ENCODE peak calls at places on chromosomes 7 and 10, in four cellular contexts. One of them, this sample, is unnamed.
A peak's percentile ranks its signal among the peaks of the same experiment; 100 is the strongest.

GRCh38 chr10:93589648-93590562 is 11.1 kb downstream of the RBP4 start:
- DNase-seq in spleen: no peak
- DNase-seq in stomach: no peak
- DNase-seq in body of pancreas: no peak
- DNase-seq in this sample: no peak

GRCh38 chr10:60148266-60148840 is 241.3 kb downstream of the ANK3 start:
- DNase-seq in spleen: no peak
- DNase-seq in body of pancreas: peak; percentile 23
- DNase-seq in stomach: no peak
- DNase-seq in this sample: peak; percentile 43

GRCh38 chr10:127576751-127577161 is 27.6 kb downstream of the NPS start:
- DNase-seq in spleen: no peak
- DNase-seq in body of pancreas: no peak
- DNase-seq in stomach: no peak
- DNase-seq in this sample: no peak

GRCh38 chr7:157409753-157410727 is 73.2 kb downstream of the DNAJB6 start:
- DNase-seq in stomach: no peak
- DNase-seq in spleen: peak; percentile 73
- DNase-seq in body of pancreas: no peak
- DNase-seq in this sample: no peak

GRCh38 chr10:35751347-35751746 is 109.3 kb upstream of the FZD8 start:
- DNase-seq in stomach: no peak
- DNase-seq in spleen: no peak
- DNase-seq in body of pancreas: no peak
- DNase-seq in this sample: no peak

GRCh38 chr10:34489973-34490372 is 325.1 kb downstream of the PARD3 start:
- DNase-seq in body of pancreas: no peak
- DNase-seq in spleen: no peak
- DNase-seq in stomach: no peak
- DNase-seq in this sample: no peak

GRCh38 chr7:130838738-130839137 is 104.7 kb upstream of the KLF14 start:
- DNase-seq in spleen: no peak
- DNase-seq in stomach: no peak
- DNase-seq in body of pancreas: no peak
- DNase-seq in this sample: no peak

GRCh38 chr7:106344861-106345260 is 60.1 kb upstream of the NAMPT start:
- DNase-seq in stomach: no peak
- DNase-seq in body of pancreas: no peak
- DNase-seq in spleen: no peak
- DNase-seq in this sample: no peak

GRCh38 chr10:119478111-119479047 is 64.1 kb downstream of the RGS10 start:
- DNase-seq in spleen: peak; percentile 88
- DNase-seq in body of pancreas: no peak
- DNase-seq in stomach: no peak
- DNase-seq in this sample: no peak

GRCh38 chr7:155426543-155427410 is 31.2 kb upstream of the EN2 start:
- DNase-seq in body of pancreas: no peak
- DNase-seq in spleen: peak; percentile 47
- DNase-seq in stomach: no peak
- DNase-seq in this sample: no peak

GRCh38 chr10:80699602-80700039 is 161.9 kb downstream of the SH2D4B start:
- DNase-seq in stomach: peak; percentile 73
- DNase-seq in body of pancreas: peak; percentile 77
- DNase-seq in spleen: peak; percentile 94
- DNase-seq in this sample: peak; percentile 81

GRCh38 chr7:100694196-100694745 is at the start of gene GIGYF1:
- DNase-seq in body of pancreas: peak; percentile 83
- DNase-seq in spleen: peak; percentile 94
- DNase-seq in stomach: peak; percentile 80
- DNase-seq in this sample: peak; percentile 71

GRCh38 chr7:93715234-93715633 is 140.7 kb upstream of the CALCR start:
- DNase-seq in stomach: peak; percentile 37
- DNase-seq in spleen: peak; percentile 75
- DNase-seq in body of pancreas: peak; percentile 70
- DNase-seq in this sample: peak; percentile 10

GRCh38 chr7:46694058-46694457 is 773.0 kb upstream of the IGFBP3 start:
- DNase-seq in stomach: no peak
- DNase-seq in body of pancreas: no peak
- DNase-seq in spleen: no peak
- DNase-seq in this sample: no peak

GRCh38 chr7:13017881-13018280 is 330.4 kb downstream of the ARL4A start:
- DNase-seq in body of pancreas: no peak
- DNase-seq in stomach: no peak
- DNase-seq in spleen: no peak
- DNase-seq in this sample: no peak

GRCh38 chr7:100545636-100546128 is 6.7 kb downstream of the AGFG2 start:
- DNase-seq in stomach: no peak
- DNase-seq in body of pancreas: peak; percentile 66
- DNase-seq in spleen: no peak
- DNase-seq in this sample: peak; percentile 94

GRCh38 chr10:43216931-43217562 is 49.8 kb downstream of the RASGEF1A start:
- DNase-seq in stomach: no peak
- DNase-seq in body of pancreas: no peak
- DNase-seq in spleen: peak; percentile 61
- DNase-seq in this sample: no peak

GRCh38 chr7:48171190-48171589 is at the start of gene ABCA13:
- DNase-seq in spleen: no peak
- DNase-seq in body of pancreas: no peak
- DNase-seq in stomach: no peak
- DNase-seq in this sample: no peak

GRCh38 chr7:41005381-41005901 is 697.4 kb downstream of the INHBA start:
- DNase-seq in stomach: no peak
- DNase-seq in body of pancreas: no peak
- DNase-seq in spleen: no peak
- DNase-seq in this sample: no peak

GRCh38 chr10:91681361-91682276 is 48.7 kb upstream of the PPP1R3C start:
- DNase-seq in body of pancreas: peak; percentile 23
- DNase-seq in stomach: no peak
- DNase-seq in spleen: no peak
- DNase-seq in this sample: peak; percentile 58

GRCh38 chr10:3102721-3103410 is 35.5 kb downstream of the PFKP start:
- DNase-seq in stomach: no peak
- DNase-seq in spleen: no peak
- DNase-seq in body of pancreas: no peak
- DNase-seq in this sample: peak; percentile 54

GRCh38 chr7:6306471-6306870 is 34.0 kb upstream of the CYTH3 start:
- DNase-seq in body of pancreas: no peak
- DNase-seq in spleen: no peak
- DNase-seq in stomach: no peak
- DNase-seq in this sample: no peak

GRCh38 chr7:2326960-2327359 is 12.7 kb upstream of the SNX8 start:
- DNase-seq in stomach: no peak
- DNase-seq in body of pancreas: no peak
- DNase-seq in spleen: no peak
- DNase-seq in this sample: no peak

GRCh38 chr10:49568235-49568634 is 29.3 kb upstream of the ERCC6 start:
- DNase-seq in stomach: no peak
- DNase-seq in spleen: no peak
- DNase-seq in body of pancreas: no peak
- DNase-seq in this sample: no peak

GRCh38 chr7:23373151-23374004 is 74.2 kb downstream of the MALSU1 start:
- DNase-seq in spleen: no peak
- DNase-seq in body of pancreas: no peak
- DNase-seq in stomach: no peak
- DNase-seq in this sample: no peak

DNA sequence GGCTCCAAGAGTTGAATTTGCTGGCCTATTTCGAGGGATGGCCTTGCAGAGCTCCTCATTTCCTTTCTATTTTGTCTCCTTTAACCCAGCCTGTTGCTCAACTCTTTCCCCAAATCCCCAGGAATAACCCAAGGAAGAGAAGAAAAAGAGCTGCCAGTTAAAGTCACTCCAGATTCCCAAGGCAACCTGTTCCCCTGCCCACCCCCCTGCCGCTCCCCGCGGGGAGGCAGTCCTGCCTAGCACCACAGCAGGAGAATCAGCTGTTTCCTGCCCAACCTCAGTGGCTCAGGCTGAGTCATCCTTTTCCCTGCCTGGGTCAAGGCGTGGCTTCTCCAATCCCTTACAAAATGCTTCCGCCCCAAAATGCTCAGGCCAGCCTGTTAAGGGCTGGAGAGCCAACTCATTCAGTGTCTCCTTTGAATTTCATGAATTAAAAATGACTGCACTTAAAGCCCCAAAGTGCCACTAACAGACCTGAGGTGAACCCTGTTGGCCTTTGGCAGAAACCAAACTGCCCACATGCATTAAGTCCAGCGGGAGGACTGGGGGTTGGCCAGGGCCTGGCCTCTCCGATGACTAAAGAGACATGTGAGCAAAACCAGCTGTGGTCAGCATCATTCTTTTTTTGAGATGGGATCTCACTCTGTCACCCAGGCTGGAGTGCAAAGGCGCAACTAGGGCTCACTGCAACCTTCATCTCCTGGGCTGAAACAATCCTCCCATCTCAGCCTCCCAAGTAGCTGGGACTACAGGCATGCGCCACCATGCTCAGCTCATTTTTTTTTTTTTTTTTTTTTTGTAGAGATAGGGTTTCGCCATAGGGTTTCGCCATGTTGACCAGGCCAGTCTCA is 83.2 kb upstream of the KIF5B start:
- DNase-seq in body of pancreas: peak; percentile 50
- DNase-seq in stomach: peak; percentile 68
- DNase-seq in spleen: peak; percentile 84
- DNase-seq in this sample: peak; percentile 86
- TF ChIP-seq POLR2A in body of pancreas: no peak
- TF ChIP-seq POLR2A in stomach: no peak
- TF ChIP-seq POLR2A in spleen: no peak
- TF ChIP-seq POLR2A in this sample: peak; percentile 57

GRCh38 chr7:74289660-74290589 is 718 bp downstream of the CLIP2 start:
- DNase-seq in body of pancreas: peak; percentile 61
- DNase-seq in stomach: peak; percentile 50
- DNase-seq in spleen: peak; percentile 88
- DNase-seq in this sample: peak; percentile 51

GRCh38 chr7:74290590-74290950 is 1.4 kb downstream of the CLIP2 start:
- DNase-seq in body of pancreas: peak; percentile 29
- DNase-seq in stomach: no peak
- DNase-seq in spleen: no peak
- DNase-seq in this sample: no peak

GRCh38 chr7:74292757-74293576 is 3.8 kb downstream of the CLIP2 start:
- DNase-seq in body of pancreas: peak; percentile 91
- DNase-seq in spleen: no peak
- DNase-seq in stomach: peak; percentile 85
- DNase-seq in this sample: no peak

GRCh38 chr7:74290999-74291441 is 1.8 kb downstream of the CLIP2 start:
- DNase-seq in spleen: no peak
- DNase-seq in stomach: no peak
- DNase-seq in body of pancreas: peak; percentile 32
- DNase-seq in this sample: no peak

DNA sequence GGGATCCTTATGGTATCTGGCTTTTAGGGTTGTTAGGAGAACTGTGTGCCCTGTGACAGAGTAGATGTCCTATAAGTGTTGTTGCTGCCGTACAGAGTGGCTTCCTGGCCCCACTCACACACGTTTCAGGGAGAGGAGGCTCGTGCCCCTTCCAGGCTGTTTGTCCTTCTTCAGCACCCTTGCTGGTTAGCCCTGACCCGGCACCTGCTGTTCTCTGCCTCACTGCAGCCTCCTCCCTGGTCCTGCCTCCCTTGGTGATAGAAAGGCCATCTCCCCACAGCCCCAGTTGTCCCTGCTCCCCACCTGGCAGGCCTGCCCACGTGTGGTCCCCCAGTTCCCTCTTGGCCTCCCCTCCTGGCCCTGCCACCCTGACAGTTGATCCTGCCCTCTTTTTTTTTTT is 2.3 kb downstream of the CLIP2 start:
- DNase-seq in body of pancreas: no peak
- DNase-seq in stomach: no peak
- DNase-seq in spleen: no peak
- DNase-seq in this sample: no peak
- H3K4me1 ChIP-seq in body of pancreas: peaks cover 68% of the 10 kb centered on the region
- H3K4me1 ChIP-seq in stomach: peaks cover 66% of the 10 kb centered on the region
- H3K4me1 ChIP-seq in spleen: peaks cover 65% of the 10 kb centered on the region
- H3K4me1 ChIP-seq in this sample: peaks cover 42% of the 10 kb centered on the region

DNA sequence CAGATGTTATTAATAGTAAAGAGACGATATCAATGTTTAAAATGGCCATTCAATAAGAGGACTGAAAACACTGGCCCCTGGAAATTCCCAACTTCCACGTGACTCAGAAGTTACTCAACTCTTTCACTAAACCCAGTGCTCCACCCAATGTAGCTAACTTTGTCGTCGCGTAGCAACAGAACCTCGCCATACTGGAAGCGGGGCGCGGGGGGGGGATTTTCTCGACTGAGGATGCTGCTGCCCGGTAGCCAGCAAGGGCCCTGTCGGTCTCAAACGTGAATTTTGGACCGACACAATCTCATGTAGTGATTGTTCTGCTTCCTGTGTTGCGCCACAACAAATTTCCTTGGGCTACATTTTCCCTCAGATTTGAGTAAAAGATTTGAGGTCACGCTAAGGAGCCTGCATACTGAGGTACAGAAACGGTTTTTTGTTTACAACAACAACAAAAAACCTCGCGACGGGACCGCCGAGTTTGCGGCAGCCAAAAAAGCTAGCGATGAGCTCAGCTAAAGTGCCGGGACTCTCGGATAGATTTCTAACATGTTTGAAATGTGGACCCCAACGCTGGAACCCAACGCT is 977 bp upstream of the SFR1 start:
- DNase-seq in body of pancreas: peak; percentile 91
- DNase-seq in stomach: peak; percentile 88
- DNase-seq in spleen: peak; percentile 93
- DNase-seq in this sample: peak; percentile 96
- TF ChIP-seq POLR2A in body of pancreas: no peak
- TF ChIP-seq POLR2A in stomach: no peak
- TF ChIP-seq POLR2A in spleen: no peak
- TF ChIP-seq POLR2A in this sample: no peak

GRCh38 chr10:103168436-103168835 is 24.6 kb downstream of the NT5C2 start:
- DNase-seq in body of pancreas: no peak
- DNase-seq in spleen: no peak
- DNase-seq in stomach: no peak
- DNase-seq in this sample: no peak
- H3K4me1 ChIP-seq in body of pancreas: no peaks in the 10 kb centered on the region
- H3K4me1 ChIP-seq in spleen: peaks cover 6% of the 10 kb centered on the region
- H3K4me1 ChIP-seq in stomach: no peaks in the 10 kb centered on the region
- H3K4me1 ChIP-seq in this sample: peaks cover 5% of the 10 kb centered on the region

GRCh38 chr7:116610210-116610609 is 61.8 kb upstream of the MET start:
- DNase-seq in stomach: no peak
- DNase-seq in body of pancreas: no peak
- DNase-seq in spleen: no peak
- DNase-seq in this sample: no peak
- TF ChIP-seq POLR2A in stomach: no peak
- TF ChIP-seq POLR2A in body of pancreas: no peak
- TF ChIP-seq POLR2A in spleen: no peak
- TF ChIP-seq POLR2A in this sample: no peak